ENCODE peak calls at places on chromosomes 7 and 10, in nine cellular contexts. One of them, this sample, is unnamed.

GRCh38 chr10:61051356-61051755 is 107.4 kb upstream of the RHOBTB1 start:
- DNase-seq in central memory CD4-positive, alpha-beta T cell: no peak
- DNase-seq in epithelial cell of esophagus: no peak
- DNase-seq in left ventricle myocardium inferior: no peak
- DNase-seq in left colon: no peak
- DNase-seq in nephron progenitor cell: no peak
- DNase-seq in epithelial cell of prostate: no peak
- DNase-seq in Peyer's patch: no peak
- DNase-seq in skeletal muscle cell: no peak
- DNase-seq in this sample: no peak

GRCh38 chr7:46569117-46569433 is 648.0 kb upstream of the IGFBP3 start:
- DNase-seq in Peyer's patch: peak; percentile 57
- DNase-seq in left ventricle myocardium inferior: no peak
- DNase-seq in left colon: no peak
- DNase-seq in central memory CD4-positive, alpha-beta T cell: no peak
- DNase-seq in skeletal muscle cell: no peak
- DNase-seq in epithelial cell of esophagus: peak; percentile 80
- DNase-seq in epithelial cell of prostate: no peak
- DNase-seq in nephron progenitor cell: peak; percentile 36
- DNase-seq in this sample: no peak

GRCh38 chr10:24722676-24723385 is 856 bp downstream of the ARHGAP21 start:
- DNase-seq in Peyer's patch: peak; percentile 79
- DNase-seq in left ventricle myocardium inferior: peak; percentile 76
- DNase-seq in skeletal muscle cell: no peak
- DNase-seq in central memory CD4-positive, alpha-beta T cell: peak; percentile 52
- DNase-seq in epithelial cell of esophagus: peak; percentile 39
- DNase-seq in nephron progenitor cell: peak; percentile 71
- DNase-seq in epithelial cell of prostate: no peak
- DNase-seq in left colon: peak; percentile 38
- DNase-seq in this sample: no peak

GRCh38 chr7:2287742-2288141 is 26.5 kb downstream of the SNX8 start:
- DNase-seq in left ventricle myocardium inferior: no peak
- DNase-seq in skeletal muscle cell: no peak
- DNase-seq in nephron progenitor cell: no peak
- DNase-seq in left colon: no peak
- DNase-seq in epithelial cell of esophagus: no peak
- DNase-seq in epithelial cell of prostate: no peak
- DNase-seq in Peyer's patch: no peak
- DNase-seq in central memory CD4-positive, alpha-beta T cell: no peak
- DNase-seq in this sample: no peak

GRCh38 chr10:24168258-24169170 is 40.4 kb upstream of the KIAA1217 start:
- DNase-seq in left ventricle myocardium inferior: no peak
- DNase-seq in Peyer's patch: no peak
- DNase-seq in epithelial cell of prostate: no peak
- DNase-seq in skeletal muscle cell: no peak
- DNase-seq in central memory CD4-positive, alpha-beta T cell: no peak
- DNase-seq in left colon: no peak
- DNase-seq in epithelial cell of esophagus: no peak
- DNase-seq in nephron progenitor cell: no peak
- DNase-seq in this sample: no peak

GRCh38 chr7:104133238-104133637 is 74.6 kb downstream of the ORC5 start:
- DNase-seq in left ventricle myocardium inferior: no peak
- DNase-seq in left colon: no peak
- DNase-seq in central memory CD4-positive, alpha-beta T cell: no peak
- DNase-seq in epithelial cell of prostate: no peak
- DNase-seq in nephron progenitor cell: no peak
- DNase-seq in skeletal muscle cell: no peak
- DNase-seq in Peyer's patch: no peak
- DNase-seq in epithelial cell of esophagus: no peak
- DNase-seq in this sample: no peak

GRCh38 chr10:42598249-42598873 is 40.0 kb downstream of the ZNF33B start:
- DNase-seq in nephron progenitor cell: no peak
- DNase-seq in epithelial cell of esophagus: no peak
- DNase-seq in Peyer's patch: no peak
- DNase-seq in skeletal muscle cell: no peak
- DNase-seq in left ventricle myocardium inferior: no peak
- DNase-seq in left colon: no peak
- DNase-seq in central memory CD4-positive, alpha-beta T cell: no peak
- DNase-seq in epithelial cell of prostate: no peak
- DNase-seq in this sample: no peak

GRCh38 chr7:129264534-129264933 is 39.7 kb downstream of the AHCYL2 start:
- DNase-seq in epithelial cell of esophagus: no peak
- DNase-seq in left colon: no peak
- DNase-seq in epithelial cell of prostate: no peak
- DNase-seq in central memory CD4-positive, alpha-beta T cell: no peak
- DNase-seq in Peyer's patch: no peak
- DNase-seq in skeletal muscle cell: no peak
- DNase-seq in left ventricle myocardium inferior: no peak
- DNase-seq in nephron progenitor cell: no peak
- DNase-seq in this sample: no peak

GRCh38 chr10:127142141-127142540 is 54.2 kb downstream of the INSYN2A start:
- DNase-seq in skeletal muscle cell: no peak
- DNase-seq in epithelial cell of prostate: no peak
- DNase-seq in Peyer's patch: no peak
- DNase-seq in central memory CD4-positive, alpha-beta T cell: no peak
- DNase-seq in epithelial cell of esophagus: no peak
- DNase-seq in nephron progenitor cell: no peak
- DNase-seq in left ventricle myocardium inferior: no peak
- DNase-seq in left colon: no peak
- DNase-seq in this sample: no peak

GRCh38 chr7:1817061-1817712 is 147.1 kb downstream of the ELFN1 start:
- DNase-seq in Peyer's patch: no peak
- DNase-seq in left colon: no peak
- DNase-seq in epithelial cell of esophagus: no peak
- DNase-seq in epithelial cell of prostate: no peak
- DNase-seq in central memory CD4-positive, alpha-beta T cell: no peak
- DNase-seq in nephron progenitor cell: no peak
- DNase-seq in left ventricle myocardium inferior: no peak
- DNase-seq in skeletal muscle cell: no peak
- DNase-seq in this sample: no peak

GRCh38 chr7:11327633-11328032 is 354.0 kb downstream of the PHF14 start:
- DNase-seq in epithelial cell of esophagus: no peak
- DNase-seq in Peyer's patch: no peak
- DNase-seq in skeletal muscle cell: no peak
- DNase-seq in left colon: no peak
- DNase-seq in central memory CD4-positive, alpha-beta T cell: no peak
- DNase-seq in left ventricle myocardium inferior: no peak
- DNase-seq in epithelial cell of prostate: no peak
- DNase-seq in nephron progenitor cell: no peak
- DNase-seq in this sample: peak; percentile 79

GRCh38 chr10:71084818-71085126 is 127.6 kb upstream of the UNC5B start:
- DNase-seq in nephron progenitor cell: no peak
- DNase-seq in epithelial cell of prostate: no peak
- DNase-seq in Peyer's patch: no peak
- DNase-seq in left colon: no peak
- DNase-seq in epithelial cell of esophagus: no peak
- DNase-seq in skeletal muscle cell: no peak
- DNase-seq in left ventricle myocardium inferior: no peak
- DNase-seq in central memory CD4-positive, alpha-beta T cell: no peak
- DNase-seq in this sample: no peak

GRCh38 chr10:130236711-130237110 is 100.5 kb downstream of the GLRX3 start:
- DNase-seq in central memory CD4-positive, alpha-beta T cell: no peak
- DNase-seq in epithelial cell of prostate: no peak
- DNase-seq in left colon: no peak
- DNase-seq in nephron progenitor cell: no peak
- DNase-seq in skeletal muscle cell: no peak
- DNase-seq in epithelial cell of esophagus: no peak
- DNase-seq in Peyer's patch: no peak
- DNase-seq in left ventricle myocardium inferior: no peak
- DNase-seq in this sample: no peak

GRCh38 chr10:72336259-72337038 is 18.3 kb downstream of the DNAJB12 start:
- DNase-seq in nephron progenitor cell: no peak
- DNase-seq in central memory CD4-positive, alpha-beta T cell: no peak
- DNase-seq in Peyer's patch: no peak
- DNase-seq in epithelial cell of prostate: no peak
- DNase-seq in skeletal muscle cell: no peak
- DNase-seq in left ventricle myocardium inferior: peak; percentile 17
- DNase-seq in left colon: no peak
- DNase-seq in epithelial cell of esophagus: no peak
- DNase-seq in this sample: no peak

GRCh38 chr10:7082967-7083366 is 327.9 kb downstream of the SFMBT2 start:
- DNase-seq in skeletal muscle cell: no peak
- DNase-seq in Peyer's patch: no peak
- DNase-seq in left colon: no peak
- DNase-seq in epithelial cell of esophagus: no peak
- DNase-seq in epithelial cell of prostate: no peak
- DNase-seq in central memory CD4-positive, alpha-beta T cell: no peak
- DNase-seq in nephron progenitor cell: no peak
- DNase-seq in left ventricle myocardium inferior: no peak
- DNase-seq in this sample: no peak

GRCh38 chr7:43735802-43736603 is 6.7 kb upstream of the COA1 start:
- DNase-seq in left colon: no peak
- DNase-seq in skeletal muscle cell: no peak
- DNase-seq in Peyer's patch: no peak
- DNase-seq in nephron progenitor cell: no peak
- DNase-seq in central memory CD4-positive, alpha-beta T cell: no peak
- DNase-seq in epithelial cell of esophagus: peak; percentile 40
- DNase-seq in epithelial cell of prostate: no peak
- DNase-seq in left ventricle myocardium inferior: no peak
- DNase-seq in this sample: no peak

GRCh38 chr7:74579800-74580685 is 77.5 kb upstream of the GTF2I start:
- DNase-seq in nephron progenitor cell: no peak
- DNase-seq in epithelial cell of esophagus: peak; percentile 47
- DNase-seq in epithelial cell of prostate: no peak
- DNase-seq in left ventricle myocardium inferior: no peak
- DNase-seq in Peyer's patch: peak; percentile 88
- DNase-seq in skeletal muscle cell: no peak
- DNase-seq in central memory CD4-positive, alpha-beta T cell: no peak
- DNase-seq in left colon: peak; percentile 89
- DNase-seq in this sample: no peak

GRCh38 chr7:29289156-29290021 is 94.8 kb downstream of the CHN2 start:
- DNase-seq in left colon: peak; percentile 33
- DNase-seq in epithelial cell of prostate: no peak
- DNase-seq in central memory CD4-positive, alpha-beta T cell: no peak
- DNase-seq in left ventricle myocardium inferior: peak; percentile 46
- DNase-seq in Peyer's patch: no peak
- DNase-seq in epithelial cell of esophagus: no peak
- DNase-seq in nephron progenitor cell: no peak
- DNase-seq in skeletal muscle cell: peak; percentile 35
- DNase-seq in this sample: peak; percentile 100

GRCh38 chr10:12181065-12181775 is 14.5 kb downstream of the NUDT5 start:
- DNase-seq in Peyer's patch: no peak
- DNase-seq in left colon: peak; percentile 43
- DNase-seq in nephron progenitor cell: no peak
- DNase-seq in left ventricle myocardium inferior: no peak
- DNase-seq in central memory CD4-positive, alpha-beta T cell: peak; percentile 75
- DNase-seq in epithelial cell of prostate: no peak
- DNase-seq in skeletal muscle cell: no peak
- DNase-seq in epithelial cell of esophagus: peak; percentile 66
- DNase-seq in this sample: no peak

GRCh38 chr10:104492349-104492940 is 138.8 kb downstream of the CFAP58 start:
- DNase-seq in nephron progenitor cell: no peak
- DNase-seq in epithelial cell of esophagus: no peak
- DNase-seq in left colon: no peak
- DNase-seq in left ventricle myocardium inferior: peak; percentile 21
- DNase-seq in Peyer's patch: no peak
- DNase-seq in skeletal muscle cell: no peak
- DNase-seq in epithelial cell of prostate: peak; percentile 1
- DNase-seq in central memory CD4-positive, alpha-beta T cell: no peak
- DNase-seq in this sample: no peak

GRCh38 chr10:71302874-71303568 is 16.0 kb upstream of the SLC29A3 start:
- DNase-seq in left ventricle myocardium inferior: no peak
- DNase-seq in epithelial cell of esophagus: peak; percentile 74
- DNase-seq in nephron progenitor cell: no peak
- DNase-seq in Peyer's patch: no peak
- DNase-seq in epithelial cell of prostate: peak; percentile 31
- DNase-seq in central memory CD4-positive, alpha-beta T cell: peak; percentile 19
- DNase-seq in left colon: no peak
- DNase-seq in skeletal muscle cell: peak; percentile 18
- DNase-seq in this sample: peak; percentile 39

GRCh38 chr7:153021542-153021941 is 262.0 kb downstream of the ACTR3B start:
- DNase-seq in Peyer's patch: no peak
- DNase-seq in skeletal muscle cell: no peak
- DNase-seq in left colon: no peak
- DNase-seq in epithelial cell of prostate: no peak
- DNase-seq in epithelial cell of esophagus: no peak
- DNase-seq in nephron progenitor cell: no peak
- DNase-seq in central memory CD4-positive, alpha-beta T cell: no peak
- DNase-seq in left ventricle myocardium inferior: no peak
- DNase-seq in this sample: no peak

GRCh38 chr10:50439806-50440205 is 183.9 kb downstream of the SGMS1 start:
- DNase-seq in epithelial cell of prostate: no peak
- DNase-seq in skeletal muscle cell: no peak
- DNase-seq in nephron progenitor cell: no peak
- DNase-seq in central memory CD4-positive, alpha-beta T cell: no peak
- DNase-seq in Peyer's patch: no peak
- DNase-seq in left colon: no peak
- DNase-seq in left ventricle myocardium inferior: no peak
- DNase-seq in epithelial cell of esophagus: no peak
- DNase-seq in this sample: no peak

GRCh38 chr10:13684252-13684791 is 97.6 kb downstream of the PRPF18 start:
- DNase-seq in Peyer's patch: no peak
- DNase-seq in skeletal muscle cell: peak; percentile 64
- DNase-seq in epithelial cell of esophagus: peak; percentile 49
- DNase-seq in epithelial cell of prostate: no peak
- DNase-seq in nephron progenitor cell: no peak
- DNase-seq in left colon: peak; percentile 36
- DNase-seq in central memory CD4-positive, alpha-beta T cell: no peak
- DNase-seq in left ventricle myocardium inferior: peak; percentile 88
- DNase-seq in this sample: no peak

GRCh38 chr7:6675807-6676405 is 30.8 kb downstream of the ZNF12 start:
- DNase-seq in Peyer's patch: no peak
- DNase-seq in skeletal muscle cell: no peak
- DNase-seq in left ventricle myocardium inferior: no peak
- DNase-seq in nephron progenitor cell: no peak
- DNase-seq in central memory CD4-positive, alpha-beta T cell: no peak
- DNase-seq in left colon: no peak
- DNase-seq in epithelial cell of esophagus: no peak
- DNase-seq in epithelial cell of prostate: no peak
- DNase-seq in this sample: no peak

GRCh38 chr7:121300685-121301084 is 28.1 kb upstream of the WNT16 start:
- DNase-seq in epithelial cell of prostate: no peak
- DNase-seq in left colon: no peak
- DNase-seq in epithelial cell of esophagus: no peak
- DNase-seq in skeletal muscle cell: no peak
- DNase-seq in left ventricle myocardium inferior: no peak
- DNase-seq in central memory CD4-positive, alpha-beta T cell: no peak
- DNase-seq in nephron progenitor cell: no peak
- DNase-seq in Peyer's patch: no peak
- DNase-seq in this sample: no peak

GRCh38 chr10:34638405-34639054 is 176.6 kb downstream of the PARD3 start:
- DNase-seq in nephron progenitor cell: peak; percentile 85
- DNase-seq in Peyer's patch: peak; percentile 74
- DNase-seq in left ventricle myocardium inferior: peak; percentile 77
- DNase-seq in skeletal muscle cell: peak; percentile 64
- DNase-seq in left colon: peak; percentile 72
- DNase-seq in central memory CD4-positive, alpha-beta T cell: peak; percentile 44
- DNase-seq in epithelial cell of prostate: peak; percentile 22
- DNase-seq in epithelial cell of esophagus: peak; percentile 87
- DNase-seq in this sample: no peak